ENCODE peak calls at places on chromosome 22, in five cellular contexts. C, T, P, S and B are unnamed samples.

GRCh38 chr22:42202048-42202447 is 68.4 kb downstream of the TCF20 start:
- ATAC-seq in C (no peak), T (no peak), S (no peak), P (no peak), B (no peak)

GRCh38 chr22:39989633-39990032 is 5.1 kb upstream of the FAM83F start:
- ATAC-seq in T (no peak), S (peak), C (peak), P (no peak), B (no peak)

GRCh38 chr22:29328055-29328454 is 12.6 kb upstream of the RASL10A start:
- ATAC-seq in P (peak), T (no peak), C (no peak), S (no peak), B (no peak)

GRCh38 chr22:45529097-45529496 is 26.4 kb downstream of the FBLN1 start:
- ATAC-seq in P (no peak), T (no peak), C (no peak), S (no peak), B (no peak)

GRCh38 chr22:40281717-40282116 is 64.6 kb upstream of the ADSL start:
- ATAC-seq in P (no peak), C (no peak), T (no peak), S (no peak), B (peak)

GRCh38 chr22:46758867-46759290 is 3.6 kb upstream of the TBC1D22A start:
- ATAC-seq in T (no peak), P (peak), C (no peak), S (no peak), B (no peak)

GRCh38 chr22:41920271-41920976 is 5.5 kb upstream of the SHISA8 start:
- ATAC-seq in P (no peak), S (peak), C (no peak), T (no peak), B (peak)

GRCh38 chr22:42799462-42800405 is 57.3 kb downstream of the ARFGAP3 start:
- ATAC-seq in C (no peak), T (no peak), P (no peak), S (no peak), B (peak)

GRCh38 chr22:46061431-46062231 is 84.7 kb upstream of the WNT7B start:
- ATAC-seq in C (no peak), P (peak), S (no peak), T (no peak), B (peak)

GRCh38 chr22:42577623-42578240 is 24.0 kb downstream of the SERHL2 start:
- ATAC-seq in S (no peak), T (no peak), C (no peak), P (no peak), B (no peak)

GRCh38 chr22:37626144-37626543 is 13.3 kb upstream of the SH3BP1 start:
- ATAC-seq in T (peak), C (peak), P (no peak), S (peak), B (peak)

GRCh38 chr22:18076060-18076497 is 1.7 kb upstream of the PEX26 start:
- ATAC-seq in T (peak), S (peak), P (peak), C (peak), B (peak)